ENCODE peak calls at places on chromosomes 6 and 20, in ten cellular contexts. E is sigmoid colon; H is activated effector memory CD4-positive, alpha-beta T cell treated with anti-CD3 and anti-CD28 coated beads, Interleukin-2, amount 50 U/mL, for 16 hours; W is fibroblast of lung; Z is EH; B is AG09319; L is GM23248; I is NCI-H1436; T is AG09309; S is adipocyte. N is an unnamed sample.
A peak's percentile ranks its signal among the peaks of the same experiment; 100 is the strongest.

GRCh38 chr6:82980086-82980485 is 85.6 kb downstream of the UBE3D start:
- DNase-seq in E (no peak), H (no peak), W (peak; percentile 81), Z (peak; percentile 89), B (peak; percentile 70), L (peak; percentile 78), I (no peak), T (peak; percentile 77), S (peak; percentile 85), N (peak; percentile 79)

GRCh38 chr6:107600936-107601335 is 111.0 kb downstream of the SOBP start:
- DNase-seq in E (no peak), H (no peak), W (peak; percentile 88), Z (peak; percentile 43), B (no peak), L (peak; percentile 41), I (no peak), T (peak; percentile 16), S (peak; percentile 66), N (peak; percentile 65)

GRCh38 chr6:106702046-106702445 is 72.7 kb downstream of the QRSL1 start:
- DNase-seq in E (no peak), H (no peak), W (no peak), Z (no peak), B (no peak), L (no peak), I (no peak), T (no peak), S (no peak), N (no peak)

GRCh38 chr20:44085616-44086434 is 101.2 kb downstream of the JPH2 start:
- DNase-seq in E (no peak), H (no peak), W (no peak), Z (no peak), B (no peak), L (no peak), I (no peak), T (no peak), S (no peak), N (no peak)

GRCh38 chr6:137094411-137095008 is 49.7 kb upstream of the IL20RA start:
- DNase-seq in E (peak; percentile 75), H (peak; percentile 72), W (peak; percentile 54), Z (peak; percentile 64), B (peak; percentile 38), L (peak; percentile 75), I (peak; percentile 24), T (peak; percentile 40), S (peak; percentile 88), N (peak; percentile 61)

GRCh38 chr6:157241411-157241979 is 81.8 kb downstream of the TMEM242 start:
- DNase-seq in E (no peak), H (no peak), W (no peak), Z (peak; percentile 27), B (no peak), L (peak; percentile 36), I (peak; percentile 23), T (no peak), S (no peak), N (peak; percentile 28)

GRCh38 chr6:132650413-132650812 is 8.6 kb downstream of the TAAR1 start:
- DNase-seq in E (no peak), H (no peak), W (peak; percentile 15), Z (no peak), B (no peak), L (no peak), I (no peak), T (no peak), S (no peak), N (no peak)

GRCh38 chr6:89413006-89413400 is 930 bp upstream of the RRAGD start:
- DNase-seq in E (no peak), H (no peak), W (no peak), Z (no peak), B (no peak), L (no peak), I (no peak), T (no peak), S (no peak), N (no peak)

GRCh38 chr20:63367446-63368055 is 6.4 kb upstream of the CHRNA4 start:
- DNase-seq in E (no peak), H (no peak), W (no peak), Z (no peak), B (no peak), L (no peak), I (no peak), T (no peak), S (no peak), N (no peak)

N was measured in EL.